ENCODE peak calls at places on chromosomes 16 and 17, in eight cellular contexts. I is ovary, S is lower lobe of right lung, J is hepatocyte, B is breast epithelium, Y is body of pancreas, A is fibroblast of mammary gland, G is upper lobe of right lung. X is an unnamed sample.

GRCh38 chr17:77846531-77847085 is 111.9 kb upstream of the TNRC6C start:
- DNase-seq in A (no peak), G (peak; percentile 61), B (no peak), I (no peak), Y (no peak), J (no peak), S (peak; percentile 38), X (no peak)

GRCh38 chr17:77097772-77098171 is 43.0 kb upstream of the SEC14L1 start:
- DNase-seq in S (no peak), J (no peak), A (no peak), Y (no peak), B (no peak), G (no peak), I (no peak), X (no peak)

GRCh38 chr17:55407641-55408566 is 13.7 kb downstream of the MMD start:
- DNase-seq in I (no peak), Y (no peak), A (no peak), S (no peak), J (no peak), G (no peak), B (no peak), X (no peak)

GRCh38 chr16:5412721-5413120 is 315.1 kb upstream of the EEF2KMT start:
- DNase-seq in Y (no peak), A (no peak), B (peak; percentile 19), I (no peak), J (no peak), S (no peak), G (no peak), X (no peak)

GRCh38 chr16:26648851-26649250 is 417.9 kb upstream of the C16orf82 start:
- DNase-seq in G (no peak), A (no peak), Y (no peak), I (no peak), B (no peak), J (no peak), S (no peak), X (no peak)

GRCh38 chr16:10871157-10871991 is 5.6 kb upstream of the CIITA start:
- DNase-seq in G (peak; percentile 85), J (no peak), B (peak; percentile 83), S (peak; percentile 83), Y (peak; percentile 96), I (no peak), A (peak; percentile 88), X (peak; percentile 56)

GRCh38 chr16:17729820-17730219 is 259.1 kb upstream of the XYLT1 start:
- DNase-seq in A (no peak), G (no peak), J (no peak), I (no peak), Y (no peak), S (no peak), B (no peak), X (no peak)

GRCh38 chr17:49101054-49101534 is 31.5 kb upstream of the B4GALNT2 start:
- DNase-seq in J (peak; percentile 38), B (peak; percentile 79), A (no peak), I (no peak), Y (peak; percentile 78), G (no peak), S (no peak), X (no peak)

GRCh38 chr17:49676276-49676868 is 1.5 kb downstream of the SPOP start:
- DNase-seq in A (peak; percentile 58), I (no peak), S (no peak), B (no peak), G (no peak), Y (peak; percentile 37), J (no peak), X (no peak)

GRCh38 chr16:25922438-25922837 is 230.7 kb downstream of the HS3ST4 start:
- DNase-seq in I (no peak), A (no peak), Y (no peak), B (no peak), S (no peak), G (no peak), J (peak; percentile 15), X (no peak)

GRCh38 chr17:78147315-78147998 is 1.3 kb downstream of the C17orf99 start:
- DNase-seq in G (peak; percentile 86), Y (peak; percentile 77), B (no peak), I (no peak), A (no peak), J (no peak), S (peak; percentile 73), X (no peak)

GRCh38 chr16:68311316-68311620 is 449 bp downstream of the PRMT7 start:
- DNase-seq in J (no peak), B (no peak), I (no peak), G (no peak), Y (no peak), A (peak; percentile 35), S (no peak), X (no peak)

GRCh38 chr17:49708515-49709161 is 874 bp upstream of the SLC35B1 start:
- DNase-seq in I (no peak), S (no peak), A (peak; percentile 45), Y (no peak), G (no peak), J (no peak), B (no peak), X (no peak)

GRCh38 chr17:3963214-3964201 is 729 bp downstream of the ATP2A3 start:
- DNase-seq in J (no peak), B (no peak), I (no peak), Y (no peak), A (no peak), G (peak; percentile 74), S (peak; percentile 67), X (peak; percentile 70)

GRCh38 chr17:68011199-68011665 is 15.0 kb upstream of the C17orf58 start:
- DNase-seq in J (peak; percentile 55), A (peak; percentile 40), B (no peak), G (peak; percentile 83), Y (peak; percentile 40), I (no peak), S (peak; percentile 72), X (peak; percentile 53)

GRCh38 chr17:14297161-14297851 is 3.6 kb upstream of the HS3ST3B1 start:
- DNase-seq in J (peak; percentile 80), G (peak; percentile 78), I (peak; percentile 50), B (no peak), Y (no peak), S (peak; percentile 54), A (peak; percentile 64), X (peak; percentile 76)

DNA sequence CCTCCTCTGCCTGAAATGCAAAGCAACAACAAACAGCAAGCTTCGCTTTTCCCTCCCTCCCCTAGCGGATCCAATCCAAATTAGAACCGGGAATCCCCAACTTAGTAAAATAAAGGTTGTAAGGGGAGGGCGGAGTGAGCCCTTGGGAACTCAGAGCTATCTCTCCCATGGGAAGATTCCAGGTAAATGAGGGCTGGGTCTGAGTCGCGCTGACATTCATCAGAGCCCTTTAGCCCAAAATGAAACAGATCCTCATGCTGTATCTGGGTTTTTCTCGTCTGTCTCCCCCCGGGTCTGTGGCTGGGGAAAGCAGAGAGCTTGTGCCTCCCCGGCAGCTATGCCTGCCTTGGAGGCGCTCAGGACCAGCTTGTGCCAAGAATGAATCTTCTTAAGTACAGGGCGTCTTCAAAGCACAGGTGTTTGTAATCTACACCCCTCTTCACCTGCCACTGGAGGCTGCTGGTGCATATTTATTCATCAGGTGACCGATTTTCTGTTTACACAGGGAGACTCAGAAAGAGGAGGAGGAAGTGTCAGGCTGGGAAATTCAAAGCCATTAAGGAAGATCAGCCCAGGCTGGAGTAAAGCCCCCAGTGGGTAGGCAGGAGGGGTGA is 55.0 kb upstream of the GSE1 start:
- DNase-seq in B (peak; percentile 56), S (no peak), A (no peak), J (peak; percentile 80), I (no peak), Y (peak; percentile 77), G (no peak), X (no peak)
- H3K4me3 ChIP-seq in B (peak overlapping the region; percentile 82), S (peak overlapping the region; percentile 88), A (peak overlapping the region; percentile 70), J (peak overlapping the region; percentile 90), I (peak overlapping the region; percentile 67), Y (no peak overlapping the region), G (peak overlapping the region; percentile 87), X (peak overlapping the region; percentile 89)

GRCh38 chr17:72591500-72592241 is 470.9 kb downstream of the SOX9 start:
- DNase-seq in J (peak; percentile 52), G (peak; percentile 73), B (no peak), S (peak; percentile 49), A (peak; percentile 22), I (no peak), Y (no peak), X (no peak)

GRCh38 chr17:72592242-72592966 is 471.6 kb downstream of the SOX9 start:
- DNase-seq in I (no peak), G (peak; percentile 88), J (peak; percentile 93), Y (peak; percentile 72), S (peak; percentile 78), A (peak; percentile 75), B (peak; percentile 32), X (peak; percentile 87)

GRCh38 chr17:72590382-72590781 is 469.6 kb downstream of the SOX9 start:
- DNase-seq in I (no peak), S (no peak), A (peak; percentile 84), Y (no peak), B (no peak), G (no peak), J (no peak), X (no peak)

GRCh38 chr17:72592967-72593325 is 472.1 kb downstream of the SOX9 start:
- DNase-seq in B (no peak), J (no peak), S (no peak), A (no peak), I (no peak), Y (no peak), G (no peak), X (no peak)

GRCh38 chr17:72590882-72591499 is 470.2 kb downstream of the SOX9 start:
- DNase-seq in A (no peak), J (no peak), G (no peak), Y (no peak), B (no peak), I (no peak), S (no peak), X (no peak)
- H3K4me3 ChIP-seq in A (peak overlapping the region; percentile 73), J (peak overlapping the region; percentile 90), G (peak overlapping the region; percentile 59), Y (no peak overlapping the region), B (peak overlapping the region; percentile 58), I (no peak overlapping the region), S (peak overlapping the region; percentile 67), X (no peak overlapping the region)

GRCh38 chr16:51527349-51527748 is 376.3 kb upstream of the SALL1 start:
- DNase-seq in G (no peak), J (no peak), I (no peak), A (no peak), Y (no peak), B (no peak), S (no peak), X (no peak)
- H3K4me3 ChIP-seq in G (no peak overlapping the region), J (no peak overlapping the region), I (no peak overlapping the region), A (no peak overlapping the region), Y (no peak overlapping the region), B (no peak overlapping the region), S (no peak overlapping the region), X (no peak overlapping the region)

GRCh38 chr17:66971249-66971648 is 6.7 kb downstream of the CACNG4 start:
- DNase-seq in J (no peak), S (no peak), G (no peak), A (no peak), Y (no peak), I (no peak), B (no peak), X (no peak)
- H3K4me3 ChIP-seq in J (no peak overlapping the region), S (no peak overlapping the region), G (no peak overlapping the region), A (no peak overlapping the region), Y (no peak overlapping the region), I (no peak overlapping the region), B (no peak overlapping the region), X (no peak overlapping the region)

X was measured in right cardiac atrium.